ENCODE peak calls at places on chromosome 1, in five cellular contexts. C, S, E, R and W are unnamed samples.
A peak's percentile ranks its signal among the peaks of the same experiment; 100 is the strongest.

GRCh38 chr1:6338685-6339084 is 54.9 kb downstream of the ACOT7 start:
- DNase-seq in C (no peak), S (no peak), R (no peak), E (no peak), W (no peak)

GRCh38 chr1:22471078-22471477 is 19.4 kb downstream of the ZBTB40 start:
- DNase-seq in R (no peak), S (no peak), E (no peak), C (no peak), W (no peak)

GRCh38 chr1:159825564-159825963 is 1.1 kb upstream of the SLAMF8 start:
- DNase-seq in S (no peak), E (no peak), C (no peak), R (peak; percentile 6), W (no peak)

GRCh38 chr1:27427836-27428315 is 35.5 kb downstream of the GPR3 start:
- DNase-seq in R (peak; percentile 58), C (no peak), E (no peak), S (no peak), W (no peak)

GRCh38 chr1:159862557-159862956 is at the start of gene VSIG8:
- DNase-seq in S (no peak), E (no peak), C (no peak), R (no peak), W (no peak)

GRCh38 chr1:209162651-209163050 is 420.9 kb upstream of the CAMK1G start:
- DNase-seq in S (no peak), R (no peak), C (no peak), E (no peak), W (no peak)

GRCh38 chr1:227170361-227171166 is 147.7 kb downstream of the CDC42BPA start:
- DNase-seq in S (no peak), R (no peak), C (no peak), E (no peak), W (no peak)

GRCh38 chr1:213666113-213666512 is 321.7 kb upstream of the PROX1 start:
- DNase-seq in E (no peak), C (no peak), S (no peak), R (no peak), W (no peak)

GRCh38 chr1:26122988-26123973 is 11.7 kb downstream of the PDIK1L start:
- DNase-seq in R (no peak), S (peak; percentile 78), E (no peak), C (peak; percentile 21), W (no peak)

GRCh38 chr1:77652179-77652745 is 30.2 kb downstream of the ZZZ3 start:
- DNase-seq in C (no peak), R (no peak), S (no peak), E (no peak), W (no peak)

GRCh38 chr1:225596152-225596551 is 56.8 kb downstream of the ENAH start:
- DNase-seq in C (no peak), E (no peak), R (no peak), S (peak; percentile 32), W (no peak)

GRCh38 chr1:167043752-167044488 is 46.3 kb downstream of the GPA33 start:
- DNase-seq in E (peak; percentile 76), R (peak; percentile 36), S (peak; percentile 76), C (peak; percentile 42), W (peak; percentile 78)

GRCh38 chr1:88892146-88892877 is 945 bp upstream of the GTF2B start:
- DNase-seq in E (no peak), C (peak; percentile 95), R (peak; percentile 97), S (peak; percentile 95), W (peak; percentile 73)

GRCh38 chr1:241391926-241392710 is 35.1 kb upstream of the RGS7 start:
- DNase-seq in S (peak; percentile 89), E (no peak), C (no peak), R (no peak), W (no peak)

GRCh38 chr1:203361843-203362524 is 11.1 kb upstream of the FMOD start:
- DNase-seq in R (no peak), E (no peak), S (peak; percentile 32), C (peak; percentile 19), W (no peak)

GRCh38 chr1:116990612-116991151 is 10.9 kb upstream of the CD101 start:
- DNase-seq in R (no peak), C (no peak), S (no peak), E (peak; percentile 11), W (no peak)

DNA sequence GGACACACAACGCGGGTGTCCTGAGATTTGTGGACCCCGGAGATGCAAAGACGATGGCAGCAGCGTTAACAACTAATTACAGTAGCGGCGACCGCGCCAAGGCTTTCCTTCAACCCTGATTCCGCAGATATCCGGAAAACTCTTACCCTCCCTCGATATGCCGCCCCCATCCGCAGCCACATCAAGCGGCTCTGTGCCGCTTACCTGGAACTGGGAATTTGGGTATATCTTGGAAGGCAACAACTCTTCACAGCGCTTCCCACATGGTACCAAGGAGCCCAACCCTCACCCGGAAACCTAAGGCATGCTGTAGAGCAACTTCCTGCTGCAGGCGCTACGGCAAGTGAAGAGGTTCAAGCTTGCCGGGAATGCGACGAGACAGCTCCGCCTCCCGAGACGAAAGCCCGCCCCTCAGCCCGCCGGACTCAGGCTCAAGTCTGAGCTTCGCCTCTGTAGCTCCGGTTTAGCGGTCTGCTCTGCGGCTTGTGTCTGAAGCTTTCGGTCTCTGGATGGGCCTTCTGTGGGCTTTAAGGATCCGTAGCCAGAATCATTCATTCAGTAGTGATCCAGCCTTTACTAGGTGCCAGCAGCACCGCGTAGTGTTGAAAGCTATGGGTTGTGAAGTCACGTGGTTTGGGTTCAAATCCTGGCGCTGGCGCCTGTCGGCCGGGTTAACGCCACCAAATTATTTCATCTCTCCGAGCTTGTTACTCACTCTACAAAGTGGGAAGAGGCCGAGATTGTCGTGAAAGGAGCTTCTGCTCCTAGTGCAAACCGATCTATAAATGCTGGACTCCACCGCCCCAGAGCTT is at the start of gene HEATR1:
- DNase-seq in C (peak; percentile 98), S (peak; percentile 88), R (peak; percentile 90), E (peak; percentile 91), W (peak; percentile 94)
- TF ChIP-seq CTCF in C (no peak), S (no peak), R (no peak), E (no peak), W (no peak)

GRCh38 chr1:150564051-150564991 is 15.1 kb downstream of the MCL1 start:
- DNase-seq in S (no peak), R (peak; percentile 78), E (no peak), C (no peak), W (no peak)
- H3K4me1 ChIP-seq in S (peaks cover 58% of the 10 kb centered on the region), R (peaks cover 74% of the 10 kb centered on the region), E (peaks cover 51% of the 10 kb centered on the region), C (peaks cover 77% of the 10 kb centered on the region), W (peaks cover 56% of the 10 kb centered on the region)

GRCh38 chr1:157691285-157691920 is 9.2 kb downstream of the FCRL3 start:
- DNase-seq in C (peak; percentile 38), S (peak; percentile 62), E (no peak), R (peak; percentile 7), W (no peak)
- TF ChIP-seq CTCF in C (peak; percentile 49), S (peak; percentile 80), E (no peak), R (peak; percentile 54), W (peak; percentile 64)

DNA sequence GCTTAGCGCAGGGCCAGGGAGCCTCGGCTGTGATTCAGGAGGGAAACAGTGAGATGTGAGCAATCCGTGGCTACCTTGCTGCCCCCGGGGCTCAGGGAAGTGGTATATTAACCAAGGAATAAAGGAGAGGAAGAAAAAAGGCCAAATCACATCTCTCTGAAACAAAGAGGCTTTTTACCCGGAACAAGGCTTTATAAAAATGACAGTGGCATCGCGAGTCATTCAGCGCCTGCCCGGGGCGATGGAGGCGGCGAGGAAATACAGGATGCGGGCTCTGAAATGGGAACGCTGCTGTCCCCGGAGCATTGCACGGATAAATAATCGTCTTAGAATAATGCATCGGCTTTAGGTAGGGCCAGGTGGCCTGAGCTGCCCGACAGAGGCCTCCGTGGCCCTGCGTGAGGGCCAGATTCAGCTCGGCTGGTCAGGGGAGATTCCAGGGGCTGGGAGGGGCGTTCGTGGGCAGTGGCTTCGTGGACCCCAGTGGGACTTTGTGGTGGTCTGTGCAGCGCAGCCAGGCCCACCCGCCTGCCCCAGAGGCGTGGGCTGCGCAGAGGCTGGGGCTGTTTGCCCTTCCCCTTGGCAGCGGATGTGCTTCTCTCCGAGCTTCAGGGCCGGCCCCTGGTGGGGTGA is 104.2 kb downstream of the PRDM16 start:
- DNase-seq in R (no peak), E (no peak), S (no peak), C (no peak), W (no peak)
- H3K4me1 ChIP-seq in R (peaks cover 22% of the 10 kb centered on the region), E (peaks cover 10% of the 10 kb centered on the region), S (no peaks in the 10 kb centered on the region), C (no peaks in the 10 kb centered on the region), W (peaks cover 10% of the 10 kb centered on the region)

DNA sequence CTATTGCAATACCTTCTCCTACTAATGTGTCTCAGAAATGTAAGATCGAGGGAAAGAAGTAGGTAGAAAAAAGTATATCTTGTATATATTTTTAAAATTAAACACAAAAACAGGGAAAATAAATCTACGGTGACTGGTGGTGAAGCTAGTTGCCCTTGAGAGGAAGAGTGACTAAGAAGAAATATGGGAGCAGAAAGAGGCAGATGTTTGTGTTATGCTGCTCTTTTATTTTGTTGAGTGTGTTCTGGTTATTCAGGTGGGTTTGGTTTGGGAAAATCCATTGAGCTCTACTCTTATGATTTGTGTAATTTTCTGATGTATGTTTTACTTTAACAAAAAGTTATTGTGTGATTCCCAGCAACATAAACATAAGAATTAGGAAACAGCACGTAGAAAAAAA is 444.9 kb upstream of the B3GALT2 start:
- DNase-seq in R (no peak), E (no peak), C (no peak), S (no peak), W (no peak)
- TF ChIP-seq CTCF in R (no peak), E (no peak), C (no peak), S (no peak), W (no peak)